ENCODE peak calls at places on chromosome 1, in six cellular contexts. I, Q, T, F, W and Y are unnamed samples.

GRCh38 chr1:109350650-109351049 is 43.8 kb upstream of the MYBPHL start:
- DNase-seq in I (no peak), Q (no peak), T (no peak), F (no peak), W (no peak), Y (no peak)

GRCh38 chr1:198529414-198529813 is 11.1 kb downstream of the ATP6V1G3 start:
- DNase-seq in I (peak; percentile 93), Q (no peak), T (peak; percentile 77), F (no peak), W (peak; percentile 82), Y (peak; percentile 47)

GRCh38 chr1:53992085-53992874 is 25.7 kb downstream of the LDLRAD1 start:
- DNase-seq in I (no peak), Q (no peak), T (no peak), F (no peak), W (no peak), Y (no peak)

GRCh38 chr1:88150330-88150729 is 533.7 kb upstream of the PKN2 start:
- DNase-seq in I (no peak), Q (no peak), T (no peak), F (no peak), W (no peak), Y (no peak)

GRCh38 chr1:112971006-112971405 is 15.0 kb upstream of the SLC16A1 start:
- DNase-seq in I (no peak), Q (no peak), T (peak; percentile 16), F (no peak), W (no peak), Y (peak; percentile 53)

GRCh38 chr1:183180213-183180612 is 5.9 kb upstream of the LAMC2 start:
- DNase-seq in I (peak; percentile 95), Q (no peak), T (peak; percentile 93), F (no peak), W (peak; percentile 87), Y (peak; percentile 61)

GRCh38 chr1:109255097-109255651 is 5.8 kb downstream of the CELSR2 start:
- DNase-seq in I (no peak), Q (no peak), T (no peak), F (no peak), W (no peak), Y (no peak)

GRCh38 chr1:200443860-200444259 is 34.0 kb upstream of the ZNF281 start:
- DNase-seq in I (no peak), Q (no peak), T (no peak), F (no peak), W (no peak), Y (no peak)

GRCh38 chr1:16163882-16164820 is 8.3 kb upstream of the EPHA2 start:
- DNase-seq in I (peak; percentile 98), Q (no peak), T (peak; percentile 97), F (no peak), W (peak; percentile 87), Y (peak; percentile 86)

GRCh38 chr1:156438278-156438987 is 62.1 kb downstream of the MEF2D start:
- DNase-seq in I (no peak), Q (no peak), T (no peak), F (no peak), W (no peak), Y (no peak)

GRCh38 chr1:46183119-46183842 is 7.0 kb upstream of the P3R3URF start:
- DNase-seq in I (peak; percentile 77), Q (no peak), T (peak; percentile 93), F (no peak), W (peak; percentile 93), Y (peak; percentile 89)

GRCh38 chr1:245177071-245177900 is 22.5 kb downstream of the KIF26B start:
- DNase-seq in I (no peak), Q (no peak), T (no peak), F (no peak), W (no peak), Y (no peak)

GRCh38 chr1:22341791-22342605 is 109.7 kb upstream of the ZBTB40 start:
- DNase-seq in I (peak; percentile 88), Q (no peak), T (peak; percentile 7), F (no peak), W (peak; percentile 21), Y (no peak)

GRCh38 chr1:196209265-196209664 is 399.0 kb downstream of the KCNT2 start:
- DNase-seq in I (no peak), Q (no peak), T (no peak), F (no peak), W (no peak), Y (no peak)

GRCh38 chr1:204370176-204370575 is 10.4 kb upstream of the PLEKHA6 start:
- DNase-seq in I (no peak), Q (no peak), T (no peak), F (no peak), W (no peak), Y (no peak)

GRCh38 chr1:21623411-21623961 is 45.7 kb downstream of the RAP1GAP start:
- DNase-seq in I (no peak), Q (no peak), T (no peak), F (no peak), W (no peak), Y (no peak)

GRCh38 chr1:168737446-168737845 is 8.4 kb upstream of the DPT start:
- DNase-seq in I (no peak), Q (no peak), T (no peak), F (no peak), W (no peak), Y (no peak)

DNA sequence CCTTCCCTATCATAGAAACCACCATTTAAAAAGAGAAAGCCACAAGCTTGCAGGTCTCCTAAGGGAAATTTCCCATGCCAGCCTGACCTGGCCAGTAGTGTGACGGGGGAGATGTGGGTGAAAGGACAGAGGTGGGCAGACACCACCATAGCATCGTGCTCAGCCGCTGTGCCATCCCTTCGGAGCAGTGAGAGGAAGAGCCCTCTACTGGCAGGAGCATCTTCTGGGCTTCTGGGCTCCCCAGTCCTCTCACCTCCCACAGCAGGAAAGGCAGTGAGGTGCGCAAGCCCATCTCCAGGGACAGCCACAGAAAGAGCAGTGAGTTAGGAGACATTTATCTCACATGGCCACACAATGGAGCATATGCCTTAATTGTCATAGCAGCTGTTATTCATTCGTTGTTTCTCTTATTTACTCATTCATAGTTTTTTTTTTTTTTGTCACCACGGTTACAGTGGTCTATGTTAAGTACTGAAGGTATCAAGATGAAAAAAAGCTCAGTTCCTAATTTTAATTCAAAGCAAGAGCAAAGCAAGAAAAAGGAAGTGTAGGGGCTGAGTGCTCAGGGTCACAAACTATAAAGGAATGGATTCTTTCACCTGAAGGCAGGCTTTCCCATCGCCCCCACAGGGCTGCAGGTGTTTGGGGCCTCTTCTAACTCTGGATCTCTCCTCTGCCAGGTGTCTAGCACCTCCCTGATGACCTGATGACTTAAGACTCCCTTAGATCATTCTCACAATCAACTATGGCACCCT is 48.8 kb upstream of the CAMK1G start:
- DNase-seq in I (no peak), Q (no peak), T (no peak), F (no peak), W (no peak), Y (no peak)
- TF ChIP-seq CTCF in I (no peak), Q (no peak), T (no peak), F (no peak), W (no peak), Y (no peak)

GRCh38 chr1:193418745-193419058 is 232.3 kb upstream of the B3GALT2 start:
- DNase-seq in I (no peak), Q (no peak), T (no peak), F (no peak), W (no peak), Y (no peak)
- H3K4me3 ChIP-seq in I (peak overlapping the region; percentile 10), Q (peak overlapping the region; percentile 16), T (no peak overlapping the region), F (peak overlapping the region; percentile 49), W (no peak overlapping the region), Y (peak overlapping the region; percentile 40)

GRCh38 chr1:165828103-165828558 is 717 bp downstream of the UCK2 start:
- DNase-seq in I (peak; percentile 38), Q (peak; percentile 79), T (no peak), F (peak; percentile 27), W (no peak), Y (no peak)

GRCh38 chr1:165826565-165826964 is 849 bp upstream of the UCK2 start:
- DNase-seq in I (no peak), Q (no peak), T (no peak), F (no peak), W (no peak), Y (no peak)

GRCh38 chr1:165829888-165830287 is 2.5 kb downstream of the UCK2 start:
- DNase-seq in I (no peak), Q (peak; percentile 6), T (no peak), F (no peak), W (no peak), Y (no peak)

GRCh38 chr1:165827199-165828102 is at the start of gene UCK2:
- DNase-seq in I (peak; percentile 68), Q (peak; percentile 81), T (peak; percentile 77), F (peak; percentile 49), W (no peak), Y (no peak)

GRCh38 chr1:165828581-165829329 is 1.3 kb downstream of the UCK2 start:
- DNase-seq in I (peak; percentile 89), Q (peak; percentile 61), T (peak; percentile 88), F (no peak), W (peak; percentile 53), Y (peak; percentile 56)
- TF ChIP-seq CTCF in I (no peak), Q (no peak), T (no peak), F (no peak), W (no peak), Y (no peak)

GRCh38 chr1:89866568-89866967 is 45.7 kb downstream of the LRRC8D start:
- DNase-seq in I (no peak), Q (no peak), T (no peak), F (no peak), W (no peak), Y (no peak)
- H3K4me3 ChIP-seq in I (no peak overlapping the region), Q (no peak overlapping the region), T (no peak overlapping the region), F (no peak overlapping the region), W (no peak overlapping the region), Y (no peak overlapping the region)

GRCh38 chr1:151164732-151165280 is 896 bp downstream of the LYSMD1 start:
- DNase-seq in I (peak; percentile 40), Q (no peak), T (no peak), F (no peak), W (no peak), Y (no peak)

GRCh38 chr1:151166506-151166956 is 587 bp downstream of the SCNM1 start:
- DNase-seq in I (peak; percentile 63), Q (peak; percentile 32), T (peak; percentile 69), F (no peak), W (no peak), Y (no peak)

GRCh38 chr1:151167116-151167515 is 1.2 kb downstream of the SCNM1 start:
- DNase-seq in I (no peak), Q (no peak), T (no peak), F (no peak), W (no peak), Y (no peak)

GRCh38 chr1:151165281-151165737 is 393 bp downstream of the LYSMD1 start:
- DNase-seq in I (peak; percentile 64), Q (no peak), T (peak; percentile 45), F (no peak), W (no peak), Y (no peak)

GRCh38 chr1:151165738-151166505 is at the start of the genes LYSMD1 and SCNM1:
- DNase-seq in I (peak; percentile 99), Q (peak; percentile 99), T (peak; percentile 99), F (peak; percentile 93), W (peak; percentile 98), Y (peak; percentile 95)
- TF ChIP-seq CTCF in I (no peak), Q (no peak), T (no peak), F (no peak), W (no peak), Y (no peak)

GRCh38 chr1:14522331-14523241 is 75.9 kb upstream of the KAZN start:
- DNase-seq in I (peak; percentile 92), Q (no peak), T (peak; percentile 82), F (no peak), W (peak; percentile 27), Y (no peak)
- H3K4me3 ChIP-seq in I (no peak overlapping the region), Q (no peak overlapping the region), T (no peak overlapping the region), F (no peak overlapping the region), W (no peak overlapping the region), Y (no peak overlapping the region)